ENCODE peak calls at places on chromosomes 3 and 15, in six cellular contexts. One of them, this sample, is unnamed.

GRCh38 chr3:148221303-148221702 is 476.4 kb upstream of the AGTR1 start:
- DNase-seq in bronchial epithelial cell: no peak
- DNase-seq in pancreas: no peak
- DNase-seq in GM13976: no peak
- DNase-seq in AG20443: no peak
- DNase-seq in nucleus accumbens: no peak
- DNase-seq in this sample: no peak

GRCh38 chr15:57460208-57460816 is 84.0 kb downstream of the CGNL1 start:
- DNase-seq in pancreas: no peak
- DNase-seq in GM13976: no peak
- DNase-seq in AG20443: no peak
- DNase-seq in nucleus accumbens: no peak
- DNase-seq in bronchial epithelial cell: no peak
- DNase-seq in this sample: no peak

GRCh38 chr3:7226393-7226792 is 365.5 kb downstream of the GRM7 start:
- DNase-seq in GM13976: no peak
- DNase-seq in AG20443: no peak
- DNase-seq in pancreas: no peak
- DNase-seq in nucleus accumbens: no peak
- DNase-seq in bronchial epithelial cell: no peak
- DNase-seq in this sample: no peak

GRCh38 chr3:187310954-187311470 is 19.5 kb upstream of the MASP1 start:
- DNase-seq in GM13976: no peak
- DNase-seq in bronchial epithelial cell: no peak
- DNase-seq in AG20443: no peak
- DNase-seq in pancreas: no peak
- DNase-seq in nucleus accumbens: no peak
- DNase-seq in this sample: no peak

GRCh38 chr3:184513276-184514150 is 48.1 kb upstream of the EPHB3 start:
- DNase-seq in pancreas: peak
- DNase-seq in nucleus accumbens: peak
- DNase-seq in AG20443: peak
- DNase-seq in bronchial epithelial cell: peak
- DNase-seq in GM13976: peak
- DNase-seq in this sample: peak

GRCh38 chr15:79088426-79089205 is 2.0 kb downstream of the RASGRF1 start:
- DNase-seq in GM13976: no peak
- DNase-seq in bronchial epithelial cell: no peak
- DNase-seq in AG20443: no peak
- DNase-seq in pancreas: no peak
- DNase-seq in nucleus accumbens: no peak
- DNase-seq in this sample: no peak

GRCh38 chr3:64031540-64032533 is 8.5 kb upstream of the PSMD6 start:
- DNase-seq in pancreas: no peak
- DNase-seq in GM13976: no peak
- DNase-seq in nucleus accumbens: no peak
- DNase-seq in AG20443: no peak
- DNase-seq in bronchial epithelial cell: peak
- DNase-seq in this sample: no peak

GRCh38 chr15:35141743-35142356 is 56.8 kb upstream of the NANOGP8 start:
- DNase-seq in AG20443: peak
- DNase-seq in GM13976: no peak
- DNase-seq in pancreas: no peak
- DNase-seq in bronchial epithelial cell: peak
- DNase-seq in nucleus accumbens: no peak
- DNase-seq in this sample: peak

GRCh38 chr3:193779933-193780332 is 186.9 kb downstream of the OPA1 start:
- DNase-seq in bronchial epithelial cell: no peak
- DNase-seq in nucleus accumbens: no peak
- DNase-seq in pancreas: no peak
- DNase-seq in GM13976: no peak
- DNase-seq in AG20443: no peak
- DNase-seq in this sample: no peak

GRCh38 chr3:12869025-12869695 is 27.8 kb upstream of the RPL32 start:
- DNase-seq in pancreas: peak
- DNase-seq in bronchial epithelial cell: no peak
- DNase-seq in AG20443: no peak
- DNase-seq in GM13976: peak
- DNase-seq in nucleus accumbens: no peak
- DNase-seq in this sample: no peak

GRCh38 chr15:88700716-88701115 is 61.9 kb downstream of the ISG20 start:
- DNase-seq in GM13976: no peak
- DNase-seq in bronchial epithelial cell: no peak
- DNase-seq in nucleus accumbens: no peak
- DNase-seq in AG20443: no peak
- DNase-seq in pancreas: no peak
- DNase-seq in this sample: no peak

GRCh38 chr3:64945171-64945684 is 257.4 kb upstream of the ADAMTS9 start:
- DNase-seq in GM13976: no peak
- DNase-seq in pancreas: no peak
- DNase-seq in AG20443: no peak
- DNase-seq in bronchial epithelial cell: no peak
- DNase-seq in nucleus accumbens: peak
- DNase-seq in this sample: no peak

GRCh38 chr3:73086071-73086494 is 24.6 kb downstream of the EBLN2 start:
- DNase-seq in pancreas: peak
- DNase-seq in AG20443: peak
- DNase-seq in GM13976: peak
- DNase-seq in bronchial epithelial cell: peak
- DNase-seq in nucleus accumbens: peak
- DNase-seq in this sample: peak

GRCh38 chr15:70293606-70294470 is 196.1 kb upstream of the TLE3 start:
- DNase-seq in AG20443: no peak
- DNase-seq in GM13976: no peak
- DNase-seq in bronchial epithelial cell: no peak
- DNase-seq in pancreas: no peak
- DNase-seq in nucleus accumbens: no peak
- DNase-seq in this sample: no peak

GRCh38 chr15:39774688-39775267 is 7.9 kb downstream of the FSIP1 start:
- DNase-seq in pancreas: no peak
- DNase-seq in bronchial epithelial cell: no peak
- DNase-seq in nucleus accumbens: no peak
- DNase-seq in AG20443: no peak
- DNase-seq in GM13976: no peak
- DNase-seq in this sample: no peak